ENCODE peak calls at places on chromosomes 2 and 18, in four cellular contexts. E, U, H and Y are unnamed samples.

GRCh38 chr2:101795033-101795432 is 97.5 kb downstream of the MAP4K4 start:
- DNase-seq in H (no peak), E (no peak), U (no peak), Y (peak; percentile 50)

GRCh38 chr2:216694201-216694825 is 1.0 kb downstream of the IGFBP5 start:
- DNase-seq in U (no peak), H (no peak), E (peak; percentile 50), Y (no peak)

GRCh38 chr18:36128907-36129299 is 237 bp downstream of the SLC39A6 start:
- DNase-seq in E (no peak), H (no peak), U (peak; percentile 28), Y (no peak)

GRCh38 chr18:24933345-24933744 is 418.6 kb downstream of the ZNF521 start:
- DNase-seq in E (no peak), H (no peak), U (no peak), Y (no peak)

GRCh38 chr2:232351686-232352510 is 26.7 kb upstream of the ALPP start:
- DNase-seq in E (no peak), H (peak; percentile 91), U (no peak), Y (no peak)

GRCh38 chr2:52341732-52342131 is 1309.8 kb upstream of the NRXN1 start:
- DNase-seq in U (no peak), H (no peak), E (no peak), Y (no peak)

GRCh38 chr18:9916067-9916684 is 2.4 kb downstream of the VAPA start:
- DNase-seq in H (no peak), U (no peak), E (no peak), Y (no peak)

GRCh38 chr18:29588446-29589100 is 1411.6 kb upstream of the CDH2 start:
- DNase-seq in E (no peak), H (peak; percentile 48), U (no peak), Y (no peak)

GRCh38 chr2:96533292-96534073 is 3.1 kb upstream of the ARID5A start:
- DNase-seq in H (no peak), U (no peak), E (peak; percentile 75), Y (peak; percentile 78)

GRCh38 chr2:169300617-169301530 is 61.5 kb downstream of the LRP2 start:
- DNase-seq in E (no peak), H (no peak), U (no peak), Y (no peak)

GRCh38 chr2:43511199-43511598 is 84.6 kb downstream of the THADA start:
- DNase-seq in E (no peak), U (no peak), H (no peak), Y (no peak)

GRCh38 chr18:75244336-75244735 is 33.7 kb downstream of the TSHZ1 start:
- DNase-seq in U (peak; percentile 40), H (no peak), E (no peak), Y (no peak)

GRCh38 chr2:116754371-116755101 is 1060.0 kb upstream of the DDX18 start:
- DNase-seq in U (no peak), E (no peak), H (no peak), Y (no peak)

GRCh38 chr2:71462056-71462605 is 8.8 kb downstream of the DYSF start:
- DNase-seq in E (no peak), H (no peak), U (no peak), Y (no peak)

GRCh38 chr2:9095690-9096089 is 92.2 kb upstream of the MBOAT2 start:
- DNase-seq in U (no peak), H (no peak), E (peak; percentile 74), Y (peak; percentile 43)

GRCh38 chr2:37652199-37652640 is 19.2 kb downstream of the CDC42EP3 start:
- DNase-seq in H (no peak), U (no peak), E (peak; percentile 89), Y (peak; percentile 98)

GRCh38 chr2:233700028-233700635 is 7.4 kb downstream of the UGT1A6 start:
- DNase-seq in E (peak; percentile 53), H (no peak), U (peak; percentile 44), Y (no peak)

DNA sequence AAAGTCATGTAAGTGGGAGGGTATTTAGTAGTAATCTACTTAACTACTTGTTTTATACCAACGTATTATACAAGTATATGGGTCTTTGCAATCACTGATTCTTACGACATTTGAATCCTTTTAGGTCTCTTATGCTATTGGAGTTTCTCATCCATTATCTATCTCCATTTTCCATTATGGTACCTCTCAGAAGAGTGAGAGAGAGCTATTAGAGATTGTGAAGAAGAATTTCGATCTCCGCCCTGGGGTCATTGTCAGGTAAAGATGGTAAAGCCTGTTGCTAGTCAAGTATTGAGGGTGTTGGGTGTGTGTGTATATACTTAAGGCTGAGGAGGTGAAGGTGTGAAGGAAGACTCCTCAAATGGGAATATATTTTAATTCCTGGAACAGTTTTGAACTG is 3.8 kb downstream of the MAT2A start:
- DNase-seq in H (no peak), E (no peak), U (no peak), Y (no peak)
- TF ChIP-seq CTCF in H (no peak), E (no peak), U (no peak), Y (no peak)

DNA sequence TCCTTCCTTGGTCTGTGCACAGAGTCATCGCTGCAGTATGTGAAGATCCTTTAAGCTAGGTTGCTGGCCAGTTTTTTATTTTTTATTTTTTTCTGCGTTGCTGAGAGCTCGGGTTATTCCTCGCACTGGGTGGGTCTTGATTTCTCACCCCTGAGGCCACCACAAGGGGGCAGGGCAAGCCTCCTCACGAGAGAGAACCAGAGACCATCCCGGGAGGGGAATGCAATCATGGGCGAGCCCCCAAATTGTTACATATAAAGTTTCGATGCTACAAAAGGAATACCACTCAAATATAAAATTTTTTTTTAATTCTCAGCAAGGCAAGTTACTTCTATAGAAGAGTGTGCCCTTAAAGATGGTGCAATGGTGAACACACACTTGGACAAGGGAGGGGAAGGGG is 24.9 kb downstream of the HTR2B start:
- DNase-seq in E (no peak), U (no peak), H (no peak), Y (no peak)
- TF ChIP-seq CTCF in E (no peak), U (no peak), H (peak; percentile 65), Y (no peak)

DNA sequence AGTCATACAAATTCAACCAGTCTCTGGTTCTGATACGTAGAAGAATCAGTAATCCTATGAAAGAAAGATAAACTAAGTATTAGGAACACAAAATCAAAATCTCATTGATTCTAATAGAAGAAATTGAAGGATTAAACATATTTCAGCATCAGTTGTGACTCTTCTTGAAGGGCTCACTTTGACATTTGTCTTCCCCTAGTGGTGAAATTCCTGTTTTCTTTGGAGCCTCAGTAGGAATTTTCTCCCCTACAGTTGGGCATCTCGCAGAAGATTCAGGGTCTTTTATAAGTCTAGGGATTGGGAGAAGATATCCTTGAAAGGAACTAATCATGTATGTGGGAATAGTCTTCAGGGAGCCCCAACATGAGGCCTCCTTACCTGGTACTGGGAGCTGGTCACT is 2.8 kb upstream of the CRYGB start:
- DNase-seq in E (no peak), U (no peak), H (no peak), Y (no peak)
- TF ChIP-seq CTCF in E (peak; percentile 44), U (no peak), H (peak; percentile 47), Y (peak; percentile 19)

DNA sequence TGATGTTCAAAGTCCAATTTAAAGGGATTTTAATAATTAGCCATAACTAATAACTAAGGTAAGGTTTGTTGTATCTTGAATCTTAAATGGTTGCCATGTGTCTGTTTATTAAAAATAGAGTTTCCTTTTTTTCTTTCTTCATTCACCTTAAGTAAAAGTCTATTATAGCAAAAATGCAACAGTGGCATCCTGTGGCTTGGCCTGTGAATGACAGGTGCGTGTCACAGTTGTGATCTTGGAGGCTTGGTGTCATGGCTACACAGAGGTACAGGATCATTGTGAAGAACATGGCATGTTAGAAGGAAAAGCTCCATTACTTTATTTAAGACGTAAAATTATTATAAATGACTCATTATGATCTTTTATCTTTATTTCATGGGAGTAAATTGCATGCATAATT is 246.1 kb downstream of the BCL2 start:
- DNase-seq in U (peak; percentile 46), H (no peak), E (no peak), Y (no peak)
- TF ChIP-seq CTCF in U (no peak), H (peak; percentile 15), E (no peak), Y (no peak)

GRCh38 chr2:68828887-68829708 is 42.1 kb downstream of the BMP10 start:
- DNase-seq in H (no peak), E (peak; percentile 98), U (peak; percentile 85), Y (peak; percentile 89)
- TF ChIP-seq CTCF in H (peak; percentile 14), E (no peak), U (no peak), Y (no peak)

GRCh38 chr18:49628993-49629795 is 67.3 kb downstream of the LIPG start:
- DNase-seq in H (no peak), E (no peak), U (no peak), Y (no peak)
- TF ChIP-seq CTCF in H (peak; percentile 46), E (peak; percentile 48), U (peak; percentile 23), Y (peak; percentile 28)

DNA sequence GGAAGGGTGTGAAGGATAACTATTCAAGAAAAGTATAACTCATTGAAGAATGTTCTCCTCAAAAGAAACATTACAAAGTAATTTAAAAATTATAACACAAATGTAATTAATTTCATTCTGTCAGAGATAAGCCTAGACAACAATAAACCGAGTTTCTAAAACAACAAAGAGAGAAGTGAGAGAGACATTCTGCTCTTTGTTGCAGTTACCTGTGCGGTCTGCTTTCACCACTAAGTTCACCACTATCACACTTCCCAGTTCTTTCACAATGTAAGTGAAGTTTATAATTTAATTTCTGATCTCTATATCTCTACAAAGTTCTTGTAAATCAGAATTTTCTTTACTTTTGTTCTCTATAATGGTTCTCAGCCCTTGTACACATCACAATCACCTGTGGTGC is 76.3 kb upstream of the FRZB start:
- DNase-seq in E (no peak), U (no peak), H (no peak), Y (no peak)
- TF ChIP-seq CTCF in E (no peak), U (no peak), H (no peak), Y (no peak)

DNA sequence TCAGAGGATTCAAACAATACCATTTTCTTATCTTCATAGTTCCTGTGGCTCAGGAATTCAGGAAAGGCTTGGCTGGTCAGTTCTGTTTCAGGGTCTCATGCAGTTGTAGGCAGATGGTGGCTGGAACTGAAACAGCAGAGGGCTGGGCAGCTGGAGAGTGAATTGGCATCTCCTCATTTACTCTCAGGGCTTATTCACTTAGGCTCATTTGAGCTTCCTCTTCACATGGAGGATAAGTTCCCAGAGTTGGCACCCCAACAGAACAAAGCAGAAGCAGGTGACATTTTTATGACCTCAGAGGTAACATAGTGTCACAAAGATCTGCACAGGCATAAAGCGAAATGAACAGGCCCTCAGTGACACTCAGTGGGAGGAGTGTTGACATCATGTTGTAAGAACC is 66.1 kb downstream of the RBBP8 start:
- DNase-seq in U (no peak), H (no peak), E (peak; percentile 72), Y (peak; percentile 2)
- TF ChIP-seq CTCF in U (no peak), H (no peak), E (peak; percentile 15), Y (no peak)

GRCh38 chr2:237707859-237708398 is 80.5 kb downstream of the LRRFIP1 start:
- DNase-seq in E (no peak), U (no peak), H (no peak), Y (peak; percentile 62)
- TF ChIP-seq CTCF in E (no peak), U (no peak), H (no peak), Y (no peak)